ENCODE peak calls at places on chromosomes 6 and 20, in nine cellular contexts. D is ACHN; X is NCI-H1092 treated with DMSO at 0.1 percent for 48 hours; T is CD4-positive, CD25-positive, alpha-beta regulatory T cell; K is SK-MEL-5; Q is neural crest cell; I is T-helper 1 cell; U is T follicular helper cell; P is GM13977. A is an unnamed sample.

GRCh38 chr6:32779036-32779435 is 15.7 kb upstream of the HLA-DQB2 start:
- DNase-seq in D (no peak), X (no peak), T (no peak), K (no peak), Q (no peak), I (no peak), U (no peak), P (no peak), A (no peak)

GRCh38 chr6:122130026-122130348 is 269.5 kb upstream of the HSF2 start:
- DNase-seq in D (no peak), X (no peak), T (no peak), K (no peak), Q (no peak), I (no peak), U (no peak), P (no peak), A (no peak)

GRCh38 chr6:152146385-152146784 is 338.9 kb downstream of the ESR1 start:
- DNase-seq in D (peak; percentile 14), X (no peak), T (no peak), K (no peak), Q (no peak), I (no peak), U (no peak), P (no peak), A (no peak)

GRCh38 chr20:44500221-44500620 is 21.6 kb downstream of the SERINC3 start:
- DNase-seq in D (no peak), X (no peak), T (no peak), K (no peak), Q (no peak), I (no peak), U (no peak), P (no peak), A (no peak)

GRCh38 chr6:67640462-67640861 is 994.6 kb upstream of the ADGRB3 start:
- DNase-seq in D (no peak), X (no peak), T (no peak), K (no peak), Q (no peak), I (no peak), U (no peak), P (no peak), A (no peak)

GRCh38 chr6:161890959-161891358 is 617.1 kb upstream of the AGPAT4 start:
- DNase-seq in D (no peak), X (no peak), T (no peak), K (peak; percentile 26), Q (no peak), I (no peak), U (no peak), P (no peak), A (no peak)

GRCh38 chr6:102571236-102571908 is 1177.9 kb downstream of the GRIK2 start:
- DNase-seq in D (no peak), X (no peak), T (no peak), K (no peak), Q (no peak), I (no peak), U (no peak), P (no peak), A (no peak)

GRCh38 chr6:128400875-128401274 is 119.5 kb downstream of the PTPRK start:
- DNase-seq in D (no peak), X (no peak), T (no peak), K (no peak), Q (no peak), I (no peak), U (no peak), P (no peak), A (no peak)

GRCh38 chr6:158047120-158047518 is 65.5 kb downstream of the SYNJ2 start:
- DNase-seq in D (no peak), X (no peak), T (no peak), K (no peak), Q (no peak), I (no peak), U (no peak), P (no peak), A (no peak)

GRCh38 chr6:141475269-141475668 is 657.5 kb upstream of the GJE1 start:
- DNase-seq in D (no peak), X (no peak), T (no peak), K (no peak), Q (no peak), I (no peak), U (no peak), P (no peak), A (no peak)

GRCh38 chr20:57672164-57672563 is 37.7 kb downstream of the PMEPA1 start:
- DNase-seq in D (no peak), X (peak; percentile 95), T (no peak), K (no peak), Q (peak; percentile 25), I (no peak), U (no peak), P (no peak), A (peak; percentile 71)

GRCh38 chr6:148629197-148629909 is 117.5 kb upstream of the UST start:
- DNase-seq in D (no peak), X (no peak), T (no peak), K (no peak), Q (no peak), I (no peak), U (no peak), P (peak; percentile 53), A (no peak)

A was measured in B cell.